ENCODE peak calls at places on chromosomes 2 and 18, in nine cellular contexts. W, I, J, E, D, Q, G, F and L are unnamed samples.

GRCh38 chr2:188582206-188582605 is 290.5 kb downstream of the GULP1 start:
- DNase-seq in W (no peak), I (no peak), J (no peak), E (no peak), D (peak; percentile 18), Q (no peak), G (no peak), F (no peak), L (no peak)

GRCh38 chr2:51165534-51166260 is 133.8 kb upstream of the NRXN1 start:
- DNase-seq in W (no peak), I (no peak), J (no peak), E (no peak), D (peak; percentile 22), Q (no peak), G (no peak), F (no peak), L (no peak)

GRCh38 chr2:108917078-108917440 is 72.0 kb downstream of the EDAR start:
- DNase-seq in W (no peak), I (peak; percentile 56), J (no peak), E (no peak), D (peak; percentile 19), Q (no peak), G (no peak), F (no peak), L (no peak)

GRCh38 chr2:64045938-64046337 is 26.7 kb upstream of the VPS54 start:
- DNase-seq in W (no peak), I (no peak), J (no peak), E (no peak), D (no peak), Q (no peak), G (no peak), F (no peak), L (no peak)

GRCh38 chr18:58911766-58912165 is 47.1 kb downstream of the ZNF532 start:
- DNase-seq in W (peak; percentile 35), I (peak; percentile 46), J (no peak), E (no peak), D (peak; percentile 56), Q (peak; percentile 13), G (no peak), F (no peak), L (no peak)

GRCh38 chr2:237702439-237703397 is 75.3 kb downstream of the LRRFIP1 start:
- DNase-seq in W (peak; percentile 72), I (peak; percentile 92), J (peak; percentile 51), E (no peak), D (peak; percentile 61), Q (no peak), G (peak; percentile 58), F (no peak), L (no peak)

GRCh38 chr2:232389327-232389726 is 10.8 kb downstream of the ALPP start:
- DNase-seq in W (no peak), I (peak; percentile 15), J (no peak), E (no peak), D (peak; percentile 39), Q (no peak), G (no peak), F (no peak), L (no peak)

GRCh38 chr2:85871494-85872164 is 17.2 kb downstream of the ST3GAL5 start:
- DNase-seq in W (no peak), I (no peak), J (no peak), E (peak; percentile 47), D (no peak), Q (no peak), G (no peak), F (no peak), L (no peak)

GRCh38 chr18:48680339-48680738 is 141.5 kb downstream of the CTIF start:
- DNase-seq in W (no peak), I (peak; percentile 9), J (peak; percentile 37), E (no peak), D (no peak), Q (no peak), G (no peak), F (no peak), L (no peak)

GRCh38 chr2:170155022-170155722 is 22.8 kb upstream of the MYO3B start:
- DNase-seq in W (peak; percentile 41), I (peak; percentile 68), J (no peak), E (no peak), D (peak; percentile 40), Q (peak; percentile 52), G (no peak), F (peak; percentile 32), L (peak; percentile 44)

GRCh38 chr2:117936871-117937428 is 76.9 kb downstream of the CCDC93 start:
- DNase-seq in W (no peak), I (peak; percentile 15), J (no peak), E (no peak), D (no peak), Q (no peak), G (no peak), F (no peak), L (no peak)

GRCh38 chr2:7400628-7401027 is 483.4 kb downstream of the RNF144A start:
- DNase-seq in W (no peak), I (no peak), J (no peak), E (no peak), D (no peak), Q (no peak), G (no peak), F (no peak), L (no peak)

GRCh38 chr2:7411691-7412090 is 494.5 kb downstream of the RNF144A start:
- DNase-seq in W (no peak), I (no peak), J (no peak), E (no peak), D (no peak), Q (no peak), G (no peak), F (no peak), L (no peak)

GRCh38 chr2:7403092-7403775 is 486.0 kb downstream of the RNF144A start:
- DNase-seq in W (no peak), I (no peak), J (no peak), E (no peak), D (no peak), Q (no peak), G (no peak), F (no peak), L (no peak)

GRCh38 chr2:7405861-7406715 is 488.9 kb downstream of the RNF144A start:
- DNase-seq in W (no peak), I (no peak), J (no peak), E (no peak), D (no peak), Q (no peak), G (no peak), F (no peak), L (no peak)
- TF ChIP-seq CTCF in W (no peak), I (no peak), J (no peak), E (no peak), D (no peak), Q (no peak), G (no peak), F (no peak), L (no peak)

DNA sequence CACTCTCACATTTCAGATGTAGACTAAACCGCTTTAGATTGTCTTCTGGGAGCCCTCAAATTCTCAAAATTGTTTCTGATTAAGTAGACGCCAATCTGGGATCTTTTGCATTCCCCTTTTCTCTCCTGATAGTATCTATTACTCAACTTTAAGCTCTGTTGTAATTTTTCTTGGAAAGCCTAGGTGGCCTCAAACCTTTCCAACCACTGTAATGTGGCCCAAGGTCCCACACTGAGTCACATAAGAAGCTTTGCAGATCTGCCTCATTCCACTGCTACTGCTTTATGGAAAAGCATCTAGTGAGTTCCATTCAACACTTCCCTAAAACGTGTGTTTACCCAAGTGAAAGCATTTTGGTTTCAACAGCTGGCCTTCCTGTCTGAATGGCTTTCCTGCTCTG is 493.6 kb upstream of the SPHKAP start:
- DNase-seq in W (no peak), I (peak; percentile 97), J (no peak), E (no peak), D (peak; percentile 79), Q (no peak), G (no peak), F (no peak), L (no peak)
- H3K4me3 ChIP-seq in W (no peak overlapping the region), I (no peak overlapping the region), J (no peak overlapping the region), E (no peak overlapping the region), D (no peak overlapping the region), Q (no peak overlapping the region), G (no peak overlapping the region), F (no peak overlapping the region), L (no peak overlapping the region)

GRCh38 chr2:27086722-27087446 is at the start of gene KHK:
- DNase-seq in W (peak; percentile 68), I (no peak), J (peak; percentile 65), E (peak; percentile 65), D (no peak), Q (no peak), G (peak; percentile 85), F (no peak), L (no peak)

GRCh38 chr2:27084297-27085061 is 2.1 kb upstream of the KHK start:
- DNase-seq in W (no peak), I (no peak), J (no peak), E (no peak), D (no peak), Q (no peak), G (no peak), F (no peak), L (no peak)

GRCh38 chr2:27086090-27086721 is 366 bp upstream of the KHK start:
- DNase-seq in W (peak; percentile 97), I (peak; percentile 85), J (peak; percentile 97), E (peak; percentile 93), D (peak; percentile 88), Q (peak; percentile 97), G (peak; percentile 98), F (peak; percentile 97), L (peak; percentile 50)

GRCh38 chr2:27085062-27085669 is 1.4 kb upstream of the KHK start:
- DNase-seq in W (no peak), I (no peak), J (no peak), E (no peak), D (no peak), Q (no peak), G (no peak), F (no peak), L (no peak)

DNA sequence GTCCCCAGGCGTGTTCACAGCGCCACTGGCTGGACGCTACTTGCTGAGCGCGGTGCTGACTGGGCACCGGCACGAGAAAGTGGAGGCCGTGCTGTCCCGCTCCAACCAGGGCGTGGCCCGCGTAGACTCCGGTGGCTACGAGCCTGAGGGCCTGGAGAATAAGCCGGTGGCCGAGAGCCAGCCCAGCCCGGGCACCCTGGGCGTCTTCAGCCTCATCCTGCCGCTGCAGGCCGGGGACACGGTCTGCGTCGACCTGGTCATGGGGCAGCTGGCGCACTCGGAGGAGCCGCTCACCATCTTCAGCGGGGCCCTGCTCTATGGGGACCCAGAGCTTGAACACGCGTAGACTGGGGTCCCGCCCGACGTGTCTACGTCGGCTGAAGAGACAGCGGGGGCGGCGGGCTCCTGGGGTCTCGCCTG is 892 bp upstream of the KHK start:
- DNase-seq in W (peak; percentile 84), I (peak; percentile 69), J (peak; percentile 83), E (peak; percentile 79), D (peak; percentile 75), Q (peak; percentile 66), G (peak; percentile 86), F (peak; percentile 52), L (no peak)
- TF ChIP-seq CTCF in W (peak; percentile 53), I (peak; percentile 44), J (peak; percentile 77), E (no peak), D (peak; percentile 47), Q (no peak), G (no peak), F (peak; percentile 38), L (peak; percentile 34)

GRCh38 chr2:111904726-111905476 is 6.5 kb downstream of the MERTK start:
- DNase-seq in W (no peak), I (no peak), J (no peak), E (no peak), D (no peak), Q (no peak), G (no peak), F (no peak), L (no peak)
- H3K4me3 ChIP-seq in W (no peak overlapping the region), I (no peak overlapping the region), J (no peak overlapping the region), E (no peak overlapping the region), D (no peak overlapping the region), Q (no peak overlapping the region), G (no peak overlapping the region), F (no peak overlapping the region), L (no peak overlapping the region)